ENCODE peak calls at places on chromosomes 13 and 19, in ten cellular contexts. K is EL, S is tibial artery, D is NCI-H1436, L is pancreas, J is foreskin melanocyte, C is occipital lobe, H is foreskin fibroblast, T is A549, O is psoas muscle. E is an unnamed sample.

GRCh38 chr13:30033681-30034447 is 183.4 kb upstream of the UBL3 start:
- DNase-seq in K (peak), S (no peak), D (no peak), L (no peak), J (peak), C (no peak), H (peak), T (no peak), O (no peak), E (no peak)

GRCh38 chr19:3131168-3131567 is 4.7 kb upstream of the GNA15 start:
- DNase-seq in K (no peak), S (no peak), D (no peak), L (no peak), J (no peak), C (no peak), H (no peak), T (no peak), O (no peak), E (no peak)

GRCh38 chr19:38691938-38692457 is 44.5 kb downstream of the ACTN4 start:
- DNase-seq in K (peak), S (peak), D (no peak), L (peak), J (no peak), C (no peak), H (peak), T (no peak), O (peak), E (no peak)

GRCh38 chr19:1422943-1423342 is 15.3 kb upstream of the RPS15 start:
- DNase-seq in K (no peak), S (peak), D (no peak), L (no peak), J (no peak), C (no peak), H (no peak), T (no peak), O (no peak), E (no peak)

GRCh38 chr13:105920375-105920774 is 615.1 kb downstream of the EFNB2 start:
- DNase-seq in K (peak), S (no peak), D (no peak), L (no peak), J (no peak), C (no peak), H (peak), T (no peak), O (no peak), E (no peak)

GRCh38 chr19:7152568-7152967 is 83.1 kb downstream of the ZNF557 start:
- DNase-seq in K (no peak), S (no peak), D (no peak), L (no peak), J (no peak), C (no peak), H (peak), T (no peak), O (no peak), E (no peak)

GRCh38 chr19:27746691-27747380 is 1466.1 kb downstream of the UQCRFS1 start:
- DNase-seq in K (no peak), S (no peak), D (no peak), L (peak), J (no peak), C (no peak), H (peak), T (peak), O (peak), E (no peak)

GRCh38 chr13:80382576-80382975 is 41.6 kb upstream of the SPRY2 start:
- DNase-seq in K (no peak), S (no peak), D (no peak), L (no peak), J (no peak), C (no peak), H (no peak), T (no peak), O (no peak), E (no peak)

GRCh38 chr13:113665582-113666323 is 1.3 kb upstream of the GRK1 start:
- DNase-seq in K (no peak), S (peak), D (no peak), L (peak), J (no peak), C (no peak), H (no peak), T (no peak), O (no peak), E (no peak)

GRCh38 chr13:101773062-101773461 is 320.6 kb downstream of the ITGBL1 start:
- DNase-seq in K (peak), S (no peak), D (no peak), L (no peak), J (no peak), C (no peak), H (peak), T (no peak), O (no peak), E (no peak)

GRCh38 chr19:22026687-22027086 is 15.9 kb upstream of the ZNF208 start:
- DNase-seq in K (no peak), S (no peak), D (no peak), L (no peak), J (no peak), C (no peak), H (no peak), T (no peak), O (no peak), E (no peak)

GRCh38 chr13:39038569-39038898 is 278 bp downstream of the NHLRC3 start:
- DNase-seq in K (peak), S (no peak), D (no peak), L (no peak), J (no peak), C (no peak), H (peak), T (no peak), O (no peak), E (no peak)

GRCh38 chr13:107854880-107855279 is 360.5 kb downstream of the LIG4 start:
- DNase-seq in K (no peak), S (no peak), D (no peak), L (no peak), J (no peak), C (no peak), H (no peak), T (no peak), O (no peak), E (no peak)

GRCh38 chr13:90485441-90485840 is 862.0 kb upstream of the MIR17HG start:
- DNase-seq in K (peak), S (no peak), D (no peak), L (no peak), J (peak), C (no peak), H (peak), T (no peak), O (no peak), E (no peak)

GRCh38 chr19:19098084-19098702 is 34.4 kb downstream of the SLC25A42 start:
- DNase-seq in K (no peak), S (no peak), D (no peak), L (no peak), J (no peak), C (no peak), H (no peak), T (no peak), O (no peak), E (no peak)

GRCh38 chr19:38346837-38347236 is 11.2 kb downstream of the CATSPERG start:
- DNase-seq in K (no peak), S (no peak), D (no peak), L (no peak), J (no peak), C (no peak), H (no peak), T (no peak), O (no peak), E (no peak)

GRCh38 chr19:56015756-56016155 is 29.2 kb downstream of the NLRP5 start:
- DNase-seq in K (no peak), S (no peak), D (no peak), L (no peak), J (no peak), C (no peak), H (peak), T (no peak), O (no peak), E (no peak)